ENCODE peak calls at places on chromosomes 12 and 14, in seven cellular contexts. E is NCI-H748 treated with DMSO at 0.1 percent for 48 hours, T is nephron progenitor cell, D is GOT3, J is amygdala, F is body of pancreas, I is Right ventricle myocardium superior. N is an unnamed sample.

GRCh38 chr12:123891516-123892179 is 81.0 kb downstream of the CCDC92 start:
- DNase-seq in E (no peak), T (no peak), D (no peak), J (no peak), F (no peak), I (no peak), N (no peak)

GRCh38 chr12:55818140-55818728 is 393 bp downstream of the ORMDL2 start:
- DNase-seq in E (no peak), T (no peak), D (no peak), J (no peak), F (no peak), I (no peak), N (no peak)

GRCh38 chr12:52561880-52562449 is 9.0 kb upstream of the KRT71 start:
- DNase-seq in E (no peak), T (no peak), D (no peak), J (no peak), F (no peak), I (no peak), N (no peak)

GRCh38 chr14:67941456-67942018 is 122.0 kb downstream of the RAD51B start:
- DNase-seq in E (no peak), T (no peak), D (no peak), J (no peak), F (no peak), I (no peak), N (no peak)

GRCh38 chr14:94036328-94037167 is 10.4 kb downstream of the OTUB2 start:
- DNase-seq in E (peak), T (peak), D (no peak), J (no peak), F (peak), I (peak), N (peak)

GRCh38 chr14:53955234-53955556 is 1.4 kb downstream of the BMP4 start:
- DNase-seq in E (no peak), T (no peak), D (no peak), J (no peak), F (no peak), I (no peak), N (no peak)

GRCh38 chr12:49336645-49337584 is at the start of gene C1QL4:
- DNase-seq in E (peak), T (peak), D (peak), J (peak), F (peak), I (peak), N (peak)

GRCh38 chr12:78210494-78210860 is 379.8 kb downstream of the NAV3 start:
- DNase-seq in E (no peak), T (no peak), D (no peak), J (no peak), F (no peak), I (no peak), N (no peak)

GRCh38 chr12:6764011-6764828 is 1.9 kb upstream of the PTMS start:
- DNase-seq in E (peak), T (peak), D (peak), J (peak), F (peak), I (peak), N (peak)

GRCh38 chr14:51351997-51352396 is 112.0 kb downstream of the TMX1 start:
- DNase-seq in E (no peak), T (no peak), D (no peak), J (no peak), F (no peak), I (no peak), N (no peak)

GRCh38 chr12:25495336-25496097 is 57.6 kb downstream of the LMNTD1 start:
- DNase-seq in E (no peak), T (no peak), D (no peak), J (no peak), F (no peak), I (no peak), N (no peak)

GRCh38 chr12:6211421-6211869 is 11.2 kb downstream of the CD9 start:
- DNase-seq in E (no peak), T (no peak), D (no peak), J (no peak), F (no peak), I (no peak), N (no peak)

GRCh38 chr12:29983917-29984316 is 200.2 kb upstream of the TMTC1 start:
- DNase-seq in E (peak), T (no peak), D (no peak), J (no peak), F (no peak), I (no peak), N (no peak)

GRCh38 chr14:33859306-33859705 is 91.6 kb downstream of the EGLN3 start:
- DNase-seq in E (no peak), T (no peak), D (no peak), J (no peak), F (no peak), I (no peak), N (no peak)

GRCh38 chr12:59820594-59821011 is 224.8 kb downstream of the SLC16A7 start:
- DNase-seq in E (no peak), T (no peak), D (no peak), J (no peak), F (no peak), I (no peak), N (no peak)

GRCh38 chr12:56461235-56462159 is 6.9 kb upstream of the SPRYD4 start:
- DNase-seq in E (no peak), T (no peak), D (no peak), J (no peak), F (no peak), I (no peak), N (no peak)

GRCh38 chr12:76308866-76309265 is 39.3 kb downstream of the BBS10 start:
- DNase-seq in E (no peak), T (no peak), D (no peak), J (no peak), F (no peak), I (no peak), N (no peak)

GRCh38 chr12:10214131-10214876 is 1.6 kb downstream of the GABARAPL1 start:
- DNase-seq in E (no peak), T (no peak), D (no peak), J (no peak), F (no peak), I (no peak), N (no peak)

GRCh38 chr12:49550853-49551252 is 12.0 kb downstream of the KCNH3 start:
- DNase-seq in E (no peak), T (no peak), D (no peak), J (no peak), F (peak), I (no peak), N (no peak)

GRCh38 chr12:114671664-114672476 is 12.1 kb downstream of the TBX3 start:
- DNase-seq in E (no peak), T (peak), D (no peak), J (no peak), F (peak), I (no peak), N (no peak)

GRCh38 chr14:74946659-74947281 is 8.6 kb downstream of the PGF start:
- DNase-seq in E (no peak), T (no peak), D (no peak), J (no peak), F (no peak), I (peak), N (no peak)

GRCh38 chr12:116135209-116135930 is 142.1 kb downstream of the MED13L start:
- DNase-seq in E (no peak), T (no peak), D (no peak), J (no peak), F (no peak), I (no peak), N (no peak)

GRCh38 chr12:13000616-13000934 is 510 bp upstream of the HEBP1 start:
- DNase-seq in E (peak), T (no peak), D (no peak), J (no peak), F (no peak), I (no peak), N (no peak)

GRCh38 chr12:94149781-94150482 is 1.6 kb downstream of the PLXNC1 start:
- DNase-seq in E (peak), T (peak), D (no peak), J (no peak), F (peak), I (peak), N (no peak)

GRCh38 chr12:46946137-46946536 is 120.3 kb upstream of the SLC38A4 start:
- DNase-seq in E (no peak), T (no peak), D (no peak), J (no peak), F (no peak), I (no peak), N (no peak)

GRCh38 chr12:112007945-112008344 is 5.0 kb downstream of the TMEM116 start:
- DNase-seq in E (no peak), T (no peak), D (no peak), J (no peak), F (no peak), I (no peak), N (no peak)

GRCh38 chr12:26101833-26102232 is 23.0 kb downstream of the BHLHE41 start:
- DNase-seq in E (no peak), T (no peak), D (no peak), J (no peak), F (no peak), I (no peak), N (no peak)

GRCh38 chr12:131077931-131078391 is 124.3 kb downstream of the ADGRD1 start:
- DNase-seq in E (no peak), T (no peak), D (no peak), J (no peak), F (no peak), I (no peak), N (no peak)

GRCh38 chr12:19850341-19851065 is 411.2 kb downstream of the AEBP2 start:
- DNase-seq in E (no peak), T (no peak), D (no peak), J (no peak), F (peak), I (no peak), N (no peak)

GRCh38 chr12:42590324-42590934 is 883 bp upstream of the PRICKLE1 start:
- DNase-seq in E (no peak), T (peak), D (no peak), J (no peak), F (peak), I (peak), N (no peak)

N was measured in effector CD4-positive, alpha-beta T cell.